ENCODE peak calls at places on chromosomes 6 and 20, in four cellular contexts. I is K562, J is HEK293T, X is HepG2. N is an unnamed sample.

GRCh38 chr6:73028124-73028766 is 197.1 kb downstream of the KHDC1L start:
- DNase-seq in I (no peak), X (no peak), J (no peak), N (no peak)

GRCh38 chr6:166743415-166743814 is 116.4 kb upstream of the RPS6KA2 start:
- DNase-seq in I (no peak), X (no peak), J (no peak), N (no peak)

GRCh38 chr6:2158596-2159271 is 86.7 kb downstream of the GMDS start:
- DNase-seq in J (peak), X (no peak), I (peak), N (no peak)

GRCh38 chr6:33490198-33490597 is 35.8 kb downstream of the ZBTB9 start:
- DNase-seq in I (no peak), J (no peak), X (no peak), N (no peak)

GRCh38 chr6:147015674-147016073 is 188.5 kb upstream of the STXBP5 start:
- DNase-seq in X (no peak), J (no peak), I (no peak), N (no peak)

GRCh38 chr6:138454976-138455706 is 44.2 kb downstream of the NHSL1 start:
- DNase-seq in X (no peak), J (no peak), I (no peak), N (peak)

GRCh38 chr6:167927246-167927645 is 70.2 kb upstream of the KIF25 start:
- DNase-seq in X (no peak), J (no peak), I (no peak), N (no peak)

GRCh38 chr6:34947561-34947960 is 58.5 kb downstream of the ANKS1A start:
- DNase-seq in I (no peak), X (no peak), J (no peak), N (no peak)

GRCh38 chr6:122798099-122798641 is 9.1 kb downstream of the SMPDL3A start:
- DNase-seq in I (no peak), X (peak), J (no peak), N (no peak)

GRCh38 chr20:46122516-46123481 is 4.7 kb downstream of the CD40 start:
- DNase-seq in J (no peak), X (no peak), I (no peak), N (no peak)

GRCh38 chr6:165091121-165091785 is 218.2 kb downstream of the C6orf118 start:
- DNase-seq in J (no peak), X (no peak), I (no peak), N (no peak)

GRCh38 chr6:128963561-128963960 is 80.6 kb downstream of the LAMA2 start:
- DNase-seq in I (no peak), J (no peak), X (no peak), N (no peak)

GRCh38 chr6:131945971-131946370 is 5.2 kb downstream of the CCN2 start:
- DNase-seq in X (no peak), J (no peak), I (no peak), N (no peak)

GRCh38 chr20:4102381-4102780 is 87.0 kb upstream of the RNF24 start:
- DNase-seq in I (no peak), J (no peak), X (no peak), N (no peak)

GRCh38 chr20:35465976-35466375 is 10.6 kb downstream of the CEP250 start:
- DNase-seq in J (no peak), X (no peak), I (no peak), N (no peak)

GRCh38 chr6:166855416-166855815 is 100.9 kb downstream of the RNASET2 start:
- DNase-seq in I (no peak), X (no peak), J (no peak), N (no peak)

GRCh38 chr20:57131077-57131476 is 135.4 kb downstream of the BMP7 start:
- DNase-seq in I (no peak), J (no peak), X (no peak), N (no peak)

GRCh38 chr6:34696189-34696738 is 303 bp downstream of the ILRUN start:
- DNase-seq in X (no peak), J (no peak), I (no peak), N (no peak)

GRCh38 chr6:135310291-135310690 is 129.2 kb downstream of the MYB start:
- DNase-seq in X (no peak), J (no peak), I (no peak), N (no peak)

GRCh38 chr6:46893648-46894047 is 28.1 kb downstream of the ADGRF5 start:
- DNase-seq in I (no peak), X (no peak), J (no peak), N (no peak)

GRCh38 chr6:166512567-166512966 is 73.9 kb downstream of the RAMACL start:
- DNase-seq in I (no peak), J (no peak), X (no peak), N (no peak)

GRCh38 chr6:17907467-17908229 is 79.8 kb downstream of the KIF13A start:
- DNase-seq in J (no peak), I (peak), X (peak), N (no peak)

GRCh38 chr6:37882724-37883413 is 63.3 kb downstream of the ZFAND3 start:
- DNase-seq in I (no peak), J (no peak), X (peak), N (no peak)

GRCh38 chr6:72825265-72825918 is 203.5 kb downstream of the KCNQ5 start:
- DNase-seq in I (no peak), J (no peak), X (no peak), N (peak)

GRCh38 chr6:24125980-24126379 is at the start of gene NRSN1:
- DNase-seq in X (peak), I (peak), J (peak), N (no peak)

GRCh38 chr6:139515511-139515910 is 141.1 kb upstream of the CITED2 start:
- DNase-seq in I (no peak), X (peak), J (no peak), N (no peak)

GRCh38 chr6:114131943-114132342 is 161.0 kb upstream of the HDAC2 start:
- DNase-seq in J (no peak), I (no peak), X (no peak), N (no peak)

GRCh38 chr20:33896509-33896908 is 85.4 kb downstream of the CHMP4B start:
- DNase-seq in X (no peak), I (no peak), J (no peak), N (no peak)

GRCh38 chr6:62246087-62246486 is 39.9 kb downstream of the KHDRBS2 start:
- DNase-seq in X (no peak), I (no peak), J (no peak), N (no peak)

DNA sequence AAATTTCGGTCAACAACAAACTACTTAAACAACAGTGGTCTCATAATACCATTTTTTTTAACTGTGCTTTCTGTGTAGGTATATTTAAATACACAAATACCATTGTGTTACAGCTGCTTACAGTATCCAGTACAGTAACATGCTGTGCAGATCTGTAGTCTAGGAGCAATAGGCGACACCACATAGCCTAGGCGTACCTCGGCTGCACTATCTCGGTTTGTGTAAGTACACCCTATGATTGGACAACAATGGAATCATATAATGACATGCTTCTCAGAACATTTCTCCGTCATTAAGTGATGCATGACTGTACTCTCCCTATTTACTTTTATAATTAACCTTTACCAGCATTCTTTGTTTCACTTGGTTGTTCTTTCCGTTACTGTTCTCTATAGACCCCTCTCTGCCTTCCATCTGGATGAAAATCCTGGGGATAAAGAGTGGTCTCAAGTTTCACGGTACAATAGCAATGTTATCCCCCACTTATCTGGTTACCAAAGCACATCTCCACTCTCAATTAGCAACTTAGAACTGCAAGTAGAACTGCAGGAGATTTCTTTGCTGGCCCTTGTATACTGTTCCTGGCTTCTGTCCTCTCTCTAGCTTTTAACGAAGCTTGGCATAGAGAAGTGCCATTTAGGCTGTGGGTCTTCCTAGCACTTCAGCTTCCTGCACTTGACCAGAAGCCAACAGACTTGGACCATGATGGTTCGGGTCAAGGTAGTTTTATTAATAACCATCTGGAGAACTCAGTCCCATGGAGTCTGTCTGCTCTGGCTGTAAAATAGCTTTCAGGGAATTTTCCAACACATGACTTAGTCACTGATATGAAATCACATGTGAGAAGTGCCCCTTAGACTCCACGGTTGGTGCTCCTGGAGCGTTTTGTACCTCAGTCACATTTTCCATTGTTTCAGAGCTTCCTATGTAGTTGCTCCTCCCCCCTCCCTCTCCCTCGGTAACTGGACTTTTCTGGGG is 80.4 kb upstream of the POPDC3 start:
- DNase-seq in X (no peak), I (no peak), J (no peak), N (no peak)
- TF ChIP-seq TARDBP in X (no peak), I (no peak), J (no peak), N (no peak)

GRCh38 chr6:160513836-160514235 is 150.2 kb downstream of the LPA start:
- DNase-seq in I (no peak), X (no peak), J (no peak), N (no peak)
- TF ChIP-seq TARDBP in I (no peak), X (no peak), J (no peak), N (no peak)

GRCh38 chr20:50381771-50382593 is 128.2 kb upstream of the PTPN1 start:
- DNase-seq in J (no peak), X (no peak), I (no peak), N (peak)
- TF ChIP-seq TARDBP in J (no peak), X (no peak), I (no peak), N (no peak)

GRCh38 chr20:63658749-63659187 is 656 bp downstream of the RTEL1 start:
- DNase-seq in J (peak), I (no peak), X (no peak), N (no peak)
- TF ChIP-seq TARDBP in J (no peak), I (no peak), X (no peak), N (no peak)

GRCh38 chr6:582370-582769 is 74.5 kb downstream of the HUS1B start:
- DNase-seq in X (peak), I (no peak), J (no peak), N (no peak)

GRCh38 chr6:583639-584038 is 73.3 kb downstream of the HUS1B start:
- DNase-seq in I (no peak), J (no peak), X (no peak), N (no peak)

GRCh38 chr6:583116-583515 is 73.8 kb downstream of the HUS1B start:
- DNase-seq in J (no peak), I (no peak), X (no peak), N (no peak)

GRCh38 chr6:579339-579738 is 77.6 kb downstream of the HUS1B start:
- DNase-seq in I (peak), J (peak), X (peak), N (no peak)
- TF ChIP-seq TARDBP in I (no peak), J (no peak), X (no peak), N (no peak)

GRCh38 chr6:169837529-169838250 is 86.3 kb downstream of the ERMARD start:
- DNase-seq in X (no peak), I (no peak), J (no peak), N (no peak)

GRCh38 chr6:169839493-169839892 is 88.1 kb downstream of the ERMARD start:
- DNase-seq in X (no peak), I (no peak), J (no peak), N (no peak)

GRCh38 chr6:169838291-169839028 is 87.0 kb downstream of the ERMARD start:
- DNase-seq in X (no peak), I (no peak), J (no peak), N (no peak)

GRCh38 chr6:169839898-169840631 is 88.6 kb downstream of the ERMARD start:
- DNase-seq in X (no peak), J (no peak), I (no peak), N (no peak)

GRCh38 chr6:169839029-169839481 is 87.6 kb downstream of the ERMARD start:
- DNase-seq in I (no peak), X (no peak), J (no peak), N (no peak)
- TF ChIP-seq TARDBP in I (no peak), X (no peak), J (no peak), N (no peak)

N was measured in GM12878.